ENCODE peak calls at places on chromosomes 3 and 15, in four cellular contexts. T is activated gamma-delta T cell treated with Interleukin-2 at 50 U/mL for 16 hours; Y is EL; U is stimulated activated CD8-positive, alpha-beta memory T cell treated with anti-CD3 and anti-CD28 coated beads, Interleukin-2, amount 100 ng/mL, for 48 hours. A is an unnamed sample.

GRCh38 chr15:31024979-31025378 is 33.6 kb upstream of the MTMR10 start:
- DNase-seq in T (no peak), U (no peak), Y (peak; percentile 63), A (no peak)

GRCh38 chr3:42613462-42613861 is 13.0 kb downstream of the NKTR start:
- DNase-seq in U (no peak), T (no peak), Y (no peak), A (no peak)

GRCh38 chr15:38461089-38461833 is 7.3 kb downstream of the FAM98B start:
- DNase-seq in Y (peak; percentile 38), T (no peak), U (no peak), A (no peak)

GRCh38 chr15:74902295-74903075 is 4.2 kb downstream of the FAM219B start:
- DNase-seq in Y (no peak), T (no peak), U (no peak), A (no peak)

GRCh38 chr3:13419356-13420050 is 619 bp downstream of the NUP210 start:
- DNase-seq in U (peak; percentile 32), T (peak; percentile 55), Y (no peak), A (peak; percentile 65)

GRCh38 chr3:76138921-76139320 is 353.6 kb upstream of the ZNF717 start:
- DNase-seq in T (no peak), U (no peak), Y (no peak), A (no peak)

GRCh38 chr3:141277451-141277850 is 45.8 kb downstream of the PXYLP1 start:
- DNase-seq in U (no peak), T (no peak), Y (no peak), A (no peak)

GRCh38 chr3:69941037-69941436 is 58.5 kb upstream of the SAMMSON start:
- DNase-seq in Y (no peak), T (no peak), U (no peak), A (no peak)

GRCh38 chr3:186963636-186964035 is 33.3 kb downstream of the ST6GAL1 start:
- DNase-seq in U (no peak), Y (no peak), T (no peak), A (no peak)

GRCh38 chr15:75107509-75107904 is 84.1 kb downstream of the PPCDC start:
- DNase-seq in U (no peak), Y (no peak), T (no peak), A (no peak)

GRCh38 chr15:70266412-70267089 is 168.8 kb upstream of the TLE3 start:
- DNase-seq in Y (no peak), T (no peak), U (no peak), A (no peak)

GRCh38 chr15:49979705-49980382 is 139.2 kb downstream of the ATP8B4 start:
- DNase-seq in Y (no peak), U (no peak), T (no peak), A (no peak)

GRCh38 chr15:22227961-22228762 is 147.8 kb downstream of the OR4M2 start:
- DNase-seq in T (no peak), Y (no peak), U (no peak), A (no peak)

GRCh38 chr3:112446343-112446742 is 52.9 kb downstream of the BTLA start:
- DNase-seq in Y (peak; percentile 1), U (no peak), T (no peak), A (no peak)

GRCh38 chr15:29676961-29677402 is 145.3 kb downstream of the TJP1 start:
- DNase-seq in Y (peak; percentile 32), T (no peak), U (no peak), A (no peak)

GRCh38 chr3:150068440-150069157 is 97.9 kb upstream of the PFN2 start:
- DNase-seq in U (no peak), Y (peak; percentile 15), T (no peak), A (no peak)

GRCh38 chr15:66389098-66389858 is 2.6 kb downstream of the MAP2K1 start:
- DNase-seq in U (no peak), Y (no peak), T (no peak), A (no peak)

GRCh38 chr3:105511031-105511430 is 144.3 kb downstream of the ALCAM start:
- DNase-seq in Y (peak; percentile 63), U (no peak), T (no peak), A (no peak)

GRCh38 chr3:112092439-112093179 is 6.4 kb downstream of the C3orf52 start:
- DNase-seq in U (no peak), Y (peak; percentile 42), T (no peak), A (no peak)

GRCh38 chr3:129795596-129795995 is 97.9 kb downstream of the TMCC1 start:
- DNase-seq in T (no peak), U (no peak), Y (peak; percentile 25), A (no peak)

GRCh38 chr15:77804210-77804609 is 171.5 kb upstream of the LINGO1 start:
- DNase-seq in Y (no peak), T (no peak), U (no peak), A (no peak)

A was measured in stimulated activated naive CD8-positive, alpha-beta T cell treated with anti-CD3 and anti-CD28 coated beads, Interleukin-15, amount 100 ng/mL, for 72 hours.